ENCODE peak calls at places on chromosomes 13 and 19, in nine cellular contexts. S is uterus, V is midbrain, O is stromal cell of bone marrow, Q is fibroblast of the conjunctiva, P is T-helper 9 cell, D is thoracic aorta, A is fibroblast of lung, F is HT-29. H is an unnamed sample.

GRCh38 chr13:93881418-93881817 is 598.1 kb downstream of the DCT start:
- DNase-seq in V (no peak), O (no peak), S (no peak), D (no peak), Q (no peak), F (no peak), P (no peak), A (peak), H (no peak)

GRCh38 chr13:72194531-72194930 is 327.5 kb upstream of the DACH1 start:
- DNase-seq in F (peak), V (no peak), S (no peak), O (no peak), Q (no peak), P (no peak), A (no peak), D (no peak), H (no peak)

GRCh38 chr13:28147489-28147888 is 9.1 kb downstream of the PAN3 start:
- DNase-seq in V (no peak), O (no peak), P (no peak), A (no peak), S (no peak), Q (no peak), F (no peak), D (no peak), H (no peak)

GRCh38 chr13:32511482-32511881 is 27.1 kb downstream of the N4BP2L2 start:
- DNase-seq in D (no peak), O (no peak), V (no peak), S (no peak), A (no peak), P (no peak), Q (no peak), F (no peak), H (no peak)

GRCh38 chr19:51901860-51902259 is 3.0 kb downstream of the ZNF649 start:
- DNase-seq in O (no peak), S (no peak), V (no peak), A (no peak), D (no peak), F (no peak), P (no peak), Q (no peak), H (no peak)

GRCh38 chr19:41578886-41579285 is 2.9 kb downstream of the CEACAM21 start:
- DNase-seq in A (no peak), S (no peak), F (no peak), O (no peak), Q (no peak), P (no peak), D (no peak), V (no peak), H (no peak)

GRCh38 chr13:43942301-43942700 is 62.6 kb downstream of the LACC1 start:
- DNase-seq in F (no peak), Q (no peak), V (no peak), S (no peak), O (no peak), A (peak), D (no peak), P (no peak), H (no peak)

GRCh38 chr19:7673995-7674667 is 2.8 kb upstream of the MCEMP1 start:
- DNase-seq in S (no peak), Q (peak), F (peak), P (no peak), D (no peak), V (no peak), O (no peak), A (peak), H (no peak)

GRCh38 chr19:18289471-18290066 is 8.1 kb upstream of the JUND start:
- DNase-seq in Q (no peak), P (no peak), V (no peak), F (no peak), S (no peak), A (no peak), O (no peak), D (no peak), H (no peak)

GRCh38 chr13:80444240-80445015 is 103.5 kb upstream of the SPRY2 start:
- DNase-seq in S (no peak), P (no peak), A (no peak), Q (no peak), F (no peak), O (no peak), V (no peak), D (no peak), H (no peak)

GRCh38 chr19:35797663-35798062 is 15.0 kb downstream of the PRODH2 start:
- DNase-seq in O (no peak), V (peak), S (no peak), P (no peak), D (no peak), A (no peak), Q (no peak), F (no peak), H (no peak)

GRCh38 chr19:33282036-33282686 is 20.2 kb downstream of the CEBPA start:
- DNase-seq in V (no peak), F (no peak), Q (no peak), P (no peak), S (peak), O (no peak), A (no peak), D (no peak), H (no peak)

GRCh38 chr19:15113245-15114152 is 6.3 kb downstream of the SYDE1 start:
- DNase-seq in F (no peak), S (no peak), V (no peak), Q (no peak), O (no peak), P (no peak), A (no peak), D (no peak), H (no peak)

GRCh38 chr13:107809125-107809524 is 406.2 kb downstream of the LIG4 start:
- DNase-seq in V (no peak), D (no peak), P (no peak), O (no peak), Q (no peak), A (no peak), S (no peak), F (no peak), H (no peak)

GRCh38 chr13:21043898-21044297 is 17.5 kb downstream of the LATS2 start:
- DNase-seq in F (no peak), V (no peak), S (no peak), O (peak), A (peak), D (no peak), Q (peak), P (no peak), H (no peak)

GRCh38 chr13:80555796-80556195 is 214.9 kb upstream of the SPRY2 start:
- DNase-seq in D (no peak), F (no peak), P (no peak), Q (no peak), O (no peak), V (no peak), A (no peak), S (no peak), H (no peak)

GRCh38 chr19:10551698-10552301 is 8.1 kb downstream of the ATG4D start:
- DNase-seq in D (no peak), S (no peak), P (no peak), V (no peak), Q (no peak), O (no peak), F (peak), A (no peak), H (peak)

GRCh38 chr19:54882758-54883157 is 8.7 kb downstream of the FCAR start:
- DNase-seq in Q (no peak), P (no peak), A (no peak), O (no peak), F (peak), V (no peak), D (no peak), S (no peak), H (no peak)

GRCh38 chr19:18919895-18920204 is 335 bp downstream of the DDX49 start:
- DNase-seq in O (no peak), D (no peak), Q (no peak), P (no peak), S (no peak), A (peak), V (no peak), F (no peak), H (no peak)

GRCh38 chr13:23159205-23159586 is 21.6 kb upstream of the SGCG start:
- DNase-seq in S (no peak), O (peak), A (peak), V (no peak), P (no peak), D (no peak), Q (peak), F (no peak), H (no peak)

GRCh38 chr13:62687727-62688126 is 1272.1 kb upstream of the PCDH20 start:
- DNase-seq in S (no peak), D (no peak), P (no peak), F (no peak), A (no peak), V (no peak), Q (no peak), O (no peak), H (no peak)

GRCh38 chr19:52722062-52723005 is 12.5 kb downstream of the ZNF611 start:
- DNase-seq in P (no peak), F (no peak), S (no peak), V (no peak), A (peak), D (no peak), Q (peak), O (peak), H (no peak)

GRCh38 chr13:79861731-79862130 is 380.8 kb downstream of the NDFIP2 start:
- DNase-seq in V (no peak), D (no peak), O (no peak), P (no peak), A (no peak), F (no peak), S (no peak), Q (no peak), H (no peak)

GRCh38 chr13:43848250-43848649 is 31.3 kb downstream of the CCDC122 start:
- DNase-seq in V (no peak), D (no peak), Q (peak), O (no peak), F (no peak), P (no peak), S (no peak), A (peak), H (no peak)

GRCh38 chr13:99308481-99309087 is 1.4 kb upstream of the GPR183 start:
- DNase-seq in O (no peak), Q (no peak), V (no peak), D (no peak), A (peak), S (no peak), F (no peak), P (no peak), H (no peak)

GRCh38 chr19:17282488-17283256 is 971 bp downstream of the ANKLE1 start:
- DNase-seq in O (no peak), D (no peak), S (peak), P (peak), A (peak), F (peak), V (peak), Q (peak), H (peak)

GRCh38 chr13:87398047-87398446 is 273.1 kb upstream of the SLITRK5 start:
- DNase-seq in P (no peak), O (no peak), V (no peak), S (no peak), A (no peak), D (no peak), Q (no peak), F (no peak), H (no peak)

H was measured in CD8-positive, alpha-beta memory T cell.